ENCODE peak calls at places on chromosomes 12 and 14, in ten cellular contexts. R is foreskin fibroblast; I is SK-N-SH; F is naive thymus-derived CD4-positive, alpha-beta T cell; Q is fibroblast of lung; L is left ventricle myocardium inferior; U is transverse colon; O is dorsolateral prefrontal cortex; J is Jurkat, Clone E6-1; P is adrenal gland. N is an unnamed sample.

GRCh38 chr14:105865266-105865903 is 339.0 kb downstream of the TMEM121 start:
- DNase-seq in R (no peak), I (no peak), F (peak), Q (no peak), L (peak), U (no peak), O (no peak), J (no peak), P (peak), N (no peak)

GRCh38 chr14:71754422-71755095 is 177.7 kb upstream of the RGS6 start:
- DNase-seq in R (no peak), I (no peak), F (no peak), Q (no peak), L (no peak), U (no peak), O (no peak), J (no peak), P (no peak), N (no peak)

GRCh38 chr12:25929096-25929637 is 29.3 kb upstream of the RASSF8 start:
- DNase-seq in R (peak), I (no peak), F (no peak), Q (peak), L (no peak), U (no peak), O (no peak), J (no peak), P (no peak), N (peak)

GRCh38 chr12:102957339-102958050 is at the start of gene ASCL1:
- DNase-seq in R (peak), I (peak), F (no peak), Q (peak), L (no peak), U (no peak), O (no peak), J (no peak), P (no peak), N (no peak)

GRCh38 chr14:98512501-98513251 is 759.3 kb downstream of the BCL11B start:
- DNase-seq in R (no peak), I (no peak), F (no peak), Q (no peak), L (no peak), U (no peak), O (no peak), J (no peak), P (no peak), N (no peak)

GRCh38 chr14:103641181-103641580 is 12.2 kb downstream of the KLC1 start:
- DNase-seq in R (peak), I (no peak), F (no peak), Q (peak), L (no peak), U (no peak), O (no peak), J (no peak), P (peak), N (no peak)

GRCh38 chr14:42930058-42930457 is 1323.4 kb downstream of the LRFN5 start:
- DNase-seq in R (peak), I (no peak), F (no peak), Q (no peak), L (peak), U (peak), O (no peak), J (no peak), P (peak), N (peak)

GRCh38 chr12:71270057-71270456 is 112.3 kb upstream of the TSPAN8 start:
- DNase-seq in R (no peak), I (no peak), F (no peak), Q (no peak), L (no peak), U (no peak), O (no peak), J (no peak), P (no peak), N (no peak)

GRCh38 chr12:116015525-116015924 is 262.0 kb downstream of the MED13L start:
- DNase-seq in R (peak), I (peak), F (no peak), Q (peak), L (no peak), U (no peak), O (no peak), J (peak), P (peak), N (peak)

GRCh38 chr12:54221402-54221984 is 32.7 kb upstream of the SMUG1 start:
- DNase-seq in R (no peak), I (no peak), F (no peak), Q (no peak), L (no peak), U (no peak), O (no peak), J (no peak), P (no peak), N (no peak)

GRCh38 chr12:3252416-3252815 is 175.2 kb downstream of the TSPAN9 start:
- DNase-seq in R (peak), I (no peak), F (no peak), Q (peak), L (peak), U (peak), O (peak), J (no peak), P (peak), N (peak)

GRCh38 chr14:38409081-38409705 is 153.3 kb upstream of the CLEC14A start:
- DNase-seq in R (peak), I (no peak), F (no peak), Q (peak), L (no peak), U (no peak), O (no peak), J (no peak), P (no peak), N (peak)

GRCh38 chr14:28719130-28719529 is 47.5 kb upstream of the FOXG1 start:
- DNase-seq in R (peak), I (no peak), F (no peak), Q (peak), L (no peak), U (no peak), O (no peak), J (no peak), P (no peak), N (no peak)

DNA sequence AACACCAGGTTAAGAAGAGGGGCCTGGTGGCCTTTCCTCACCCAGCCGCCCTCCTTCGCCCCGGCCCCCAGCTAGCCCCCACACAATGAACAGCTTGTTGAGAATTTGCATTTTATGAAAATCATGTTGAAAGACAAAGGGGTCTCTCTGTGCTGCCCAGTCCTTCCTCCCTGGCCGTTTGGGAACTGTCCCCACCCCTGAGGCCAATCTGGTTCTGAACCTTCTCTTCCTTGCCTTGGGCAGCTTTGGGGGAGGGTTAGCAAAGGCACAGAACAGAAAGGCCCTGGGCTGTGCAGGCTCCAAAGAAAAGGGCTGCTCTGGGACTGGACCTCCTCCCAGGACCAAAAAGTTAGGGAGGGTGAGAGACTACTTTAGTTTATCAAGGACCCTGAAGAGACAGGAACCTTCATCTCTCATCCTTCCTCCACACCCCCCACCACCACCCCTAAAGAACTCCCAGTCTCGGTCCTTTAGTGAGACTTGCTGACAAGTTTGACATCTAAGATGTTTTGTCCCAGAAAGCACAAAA is 1.3 kb downstream of the TAMALIN start:
- DNase-seq in R (no peak), I (no peak), F (no peak), Q (no peak), L (no peak), U (no peak), O (no peak), J (no peak), P (no peak), N (no peak)
- H3K4me3 ChIP-seq in R (peak), I (no peak), F (peak), Q (peak), L (peak), U (peak), O (peak), J (no peak), P (no peak), N (peak)

GRCh38 chr14:73752297-73752992 is 38.3 kb upstream of the PNMA1 start:
- DNase-seq in R (peak), I (peak), F (no peak), Q (peak), L (peak), U (peak), O (no peak), J (no peak), P (peak), N (peak)
- H3K4me3 ChIP-seq in R (no peak), I (no peak), F (peak), Q (no peak), L (peak), U (no peak), O (no peak), J (peak), P (no peak), N (no peak)

GRCh38 chr12:130955238-130955816 is 1.6 kb downstream of the ADGRD1 start:
- DNase-seq in R (no peak), I (no peak), F (no peak), Q (no peak), L (peak), U (no peak), O (no peak), J (no peak), P (no peak), N (no peak)
- H3K4me3 ChIP-seq in R (peak), I (no peak), F (no peak), Q (no peak), L (peak), U (peak), O (peak), J (no peak), P (no peak), N (no peak)

GRCh38 chr14:97354119-97354722 is 557.0 kb downstream of the VRK1 start:
- DNase-seq in R (no peak), I (no peak), F (no peak), Q (no peak), L (no peak), U (no peak), O (no peak), J (no peak), P (no peak), N (no peak)

GRCh38 chr14:97361181-97361580 is 564.0 kb downstream of the VRK1 start:
- DNase-seq in R (no peak), I (no peak), F (no peak), Q (no peak), L (no peak), U (no peak), O (no peak), J (no peak), P (no peak), N (no peak)

GRCh38 chr14:97359391-97359790 is 562.2 kb downstream of the VRK1 start:
- DNase-seq in R (no peak), I (no peak), F (no peak), Q (no peak), L (no peak), U (no peak), O (no peak), J (no peak), P (no peak), N (no peak)
- H3K4me3 ChIP-seq in R (no peak), I (no peak), F (no peak), Q (no peak), L (no peak), U (no peak), O (no peak), J (no peak), P (no peak), N (no peak)

GRCh38 chr12:50403001-50403440 is 2.3 kb downstream of the LARP4 start:
- DNase-seq in R (no peak), I (no peak), F (no peak), Q (no peak), L (no peak), U (no peak), O (no peak), J (no peak), P (no peak), N (no peak)
- H3K4me3 ChIP-seq in R (peak), I (peak), F (no peak), Q (peak), L (peak), U (no peak), O (no peak), J (no peak), P (no peak), N (peak)

GRCh38 chr12:15534870-15535269 is 212.6 kb downstream of the PTPRO start:
- DNase-seq in R (peak), I (no peak), F (no peak), Q (no peak), L (no peak), U (no peak), O (no peak), J (no peak), P (no peak), N (no peak)

GRCh38 chr12:15535287-15535895 is 213.1 kb downstream of the PTPRO start:
- DNase-seq in R (peak), I (no peak), F (no peak), Q (no peak), L (no peak), U (no peak), O (no peak), J (no peak), P (no peak), N (no peak)

GRCh38 chr12:15532364-15532977 is 210.2 kb downstream of the PTPRO start:
- DNase-seq in R (peak), I (peak), F (peak), Q (peak), L (no peak), U (peak), O (no peak), J (peak), P (no peak), N (peak)

GRCh38 chr12:15536446-15536845 is 214.1 kb downstream of the PTPRO start:
- DNase-seq in R (no peak), I (no peak), F (no peak), Q (no peak), L (no peak), U (no peak), O (no peak), J (no peak), P (no peak), N (no peak)

GRCh38 chr12:15534322-15534721 is 212.0 kb downstream of the PTPRO start:
- DNase-seq in R (peak), I (no peak), F (no peak), Q (peak), L (no peak), U (no peak), O (no peak), J (peak), P (no peak), N (no peak)
- H3K4me3 ChIP-seq in R (no peak), I (no peak), F (peak), Q (no peak), L (no peak), U (no peak), O (peak), J (no peak), P (no peak), N (no peak)

DNA sequence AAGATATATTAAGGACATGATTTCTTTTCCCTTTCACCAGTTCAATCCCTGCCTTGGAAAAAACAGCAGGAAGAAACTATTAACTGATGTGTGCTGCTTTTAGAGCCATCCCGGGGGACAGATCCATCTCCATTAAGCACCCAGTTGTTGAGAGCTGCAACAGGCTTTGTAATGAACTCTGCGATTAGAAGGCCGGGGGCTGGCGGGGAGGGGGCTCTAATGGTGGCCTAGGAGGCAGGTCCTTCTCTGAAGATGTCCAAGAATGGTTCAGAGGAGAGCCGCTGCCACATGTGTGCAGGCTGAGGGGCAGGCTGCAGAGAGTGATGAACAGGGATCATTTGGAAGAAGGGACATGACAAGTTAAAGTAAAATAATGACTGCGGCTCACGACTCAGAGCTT is 67.8 kb downstream of the GALNT8 start:
- DNase-seq in R (no peak), I (no peak), F (no peak), Q (no peak), L (no peak), U (no peak), O (no peak), J (no peak), P (no peak), N (no peak)
- H3K4me3 ChIP-seq in R (no peak), I (no peak), F (no peak), Q (no peak), L (no peak), U (no peak), O (no peak), J (no peak), P (no peak), N (no peak)

GRCh38 chr12:68521321-68521839 is 89.3 kb upstream of the RAP1B start:
- DNase-seq in R (peak), I (peak), F (no peak), Q (peak), L (no peak), U (no peak), O (no peak), J (no peak), P (no peak), N (no peak)

DNA sequence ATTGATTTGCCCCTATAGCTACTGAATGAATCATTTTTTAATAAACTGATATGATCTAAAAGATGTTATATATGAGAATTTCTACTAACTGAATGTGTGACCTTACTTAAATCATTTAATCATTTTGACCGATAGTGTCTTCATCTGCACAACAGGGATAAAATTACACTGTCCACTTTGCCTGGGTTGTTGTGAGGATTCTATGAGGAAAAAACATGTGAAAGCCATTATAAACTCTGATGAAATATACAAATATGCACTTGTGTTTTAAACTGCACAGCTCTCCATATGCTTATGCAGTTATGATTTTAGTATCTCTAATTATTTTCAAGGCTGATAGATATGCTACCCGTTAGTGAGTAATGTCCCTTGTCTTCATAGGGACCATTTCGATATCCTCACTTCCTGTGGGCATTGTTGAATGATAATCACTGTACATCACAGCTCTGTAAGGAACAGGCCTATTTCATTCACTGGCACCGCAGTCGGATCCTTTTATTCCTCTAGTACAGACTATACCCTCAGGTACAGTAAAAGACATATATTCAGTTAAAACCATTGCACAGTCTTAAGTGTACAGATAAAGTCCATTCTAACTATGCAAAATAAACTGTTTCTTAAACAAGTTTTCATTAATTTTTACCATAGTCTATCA is 88.7 kb upstream of the RAP1B start:
- DNase-seq in R (peak), I (no peak), F (no peak), Q (peak), L (no peak), U (no peak), O (no peak), J (no peak), P (no peak), N (no peak)
- H3K4me3 ChIP-seq in R (peak), I (no peak), F (no peak), Q (no peak), L (no peak), U (no peak), O (no peak), J (no peak), P (no peak), N (no peak)

DNA sequence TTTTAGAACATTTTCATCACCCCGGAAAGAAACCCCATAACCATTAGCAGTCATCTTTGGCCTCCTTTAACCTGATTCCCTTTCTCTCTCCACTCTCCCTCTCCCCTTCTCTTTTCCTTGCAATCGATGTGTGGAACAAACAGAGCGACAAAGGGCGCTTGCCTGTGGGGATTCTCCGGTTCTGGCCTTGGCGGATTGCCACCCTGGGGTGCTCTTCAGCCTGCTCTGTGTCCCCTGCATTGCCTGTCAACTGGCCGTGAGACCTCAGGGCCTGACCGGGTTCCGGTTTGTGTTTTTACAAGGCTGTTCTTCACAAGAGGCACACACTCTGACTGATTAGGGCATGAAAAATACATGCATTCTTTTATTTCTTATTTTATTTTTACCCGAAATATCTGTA is 27.8 kb downstream of the LRTM2 start:
- DNase-seq in R (no peak), I (no peak), F (no peak), Q (no peak), L (no peak), U (peak), O (no peak), J (no peak), P (no peak), N (no peak)
- H3K4me3 ChIP-seq in R (no peak), I (no peak), F (no peak), Q (no peak), L (no peak), U (no peak), O (no peak), J (no peak), P (no peak), N (no peak)

GRCh38 chr12:100163416-100164152 is 20.9 kb upstream of the BLTP3B start:
- DNase-seq in R (peak), I (peak), F (peak), Q (peak), L (peak), U (peak), O (peak), J (peak), P (peak), N (no peak)

GRCh38 chr12:100165356-100165755 is 22.7 kb upstream of the BLTP3B start:
- DNase-seq in R (no peak), I (no peak), F (no peak), Q (no peak), L (no peak), U (no peak), O (no peak), J (no peak), P (no peak), N (no peak)

GRCh38 chr12:100168562-100168961 is 25.9 kb upstream of the BLTP3B start:
- DNase-seq in R (no peak), I (no peak), F (no peak), Q (no peak), L (no peak), U (no peak), O (no peak), J (no peak), P (no peak), N (no peak)

GRCh38 chr12:100166232-100166631 is 23.6 kb upstream of the BLTP3B start:
- DNase-seq in R (no peak), I (no peak), F (no peak), Q (no peak), L (no peak), U (no peak), O (no peak), J (no peak), P (no peak), N (no peak)

DNA sequence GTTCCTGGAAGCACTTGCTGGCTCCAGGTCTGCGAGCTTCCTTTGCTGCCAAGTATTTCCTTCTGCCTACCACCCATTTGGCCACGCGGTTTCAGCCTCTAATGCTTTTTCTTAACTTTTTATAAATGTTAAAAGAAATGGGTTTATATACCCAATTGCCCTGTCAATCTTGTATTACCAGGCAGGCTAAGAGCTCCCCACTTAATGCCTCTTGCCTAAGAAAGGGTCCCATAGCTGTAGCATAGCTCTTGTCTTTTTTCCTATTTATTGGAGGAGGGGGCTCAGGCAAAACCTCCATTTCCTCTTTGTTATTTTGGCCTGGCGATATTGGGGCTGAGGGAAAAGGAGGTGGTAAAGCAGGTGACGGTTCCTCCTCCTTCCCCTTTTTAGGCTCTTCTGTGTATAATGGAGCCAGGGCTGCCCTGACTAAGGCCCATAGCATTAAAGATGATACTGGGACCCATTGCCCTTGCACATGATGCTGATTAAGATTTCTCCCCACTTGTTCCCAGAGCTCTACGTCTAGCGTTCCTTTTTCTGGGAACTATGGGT is 21.6 kb upstream of the BLTP3B start:
- DNase-seq in R (no peak), I (no peak), F (no peak), Q (no peak), L (no peak), U (no peak), O (no peak), J (no peak), P (no peak), N (no peak)
- H3K4me3 ChIP-seq in R (peak), I (peak), F (no peak), Q (no peak), L (peak), U (no peak), O (peak), J (peak), P (no peak), N (peak)

N was measured in skeletal muscle cell.